ENCODE peak calls at places on chromosomes 6 and 20, in four cellular contexts. C is IMR-90, X is K562, Q is keratinocyte. P is an unnamed sample.

GRCh38 chr6:152356659-152357058 is 280.5 kb downstream of the SYNE1 start:
- DNase-seq in C (peak; percentile 47), X (peak; percentile 12), Q (no peak), P (peak; percentile 54)

GRCh38 chr20:63930971-63931553 is 25.2 kb downstream of the UCKL1 start:
- DNase-seq in C (no peak), X (no peak), Q (no peak), P (no peak)

GRCh38 chr6:43953256-43953655 is 174.0 kb downstream of the MRPL14 start:
- DNase-seq in C (no peak), X (no peak), Q (no peak), P (no peak)

GRCh38 chr20:8842525-8842924 is 226.4 kb upstream of the PLCB4 start:
- DNase-seq in C (no peak), X (no peak), Q (no peak), P (no peak)

GRCh38 chr6:109174911-109175310 is 79.6 kb downstream of the CEP57L1 start:
- DNase-seq in C (no peak), X (no peak), Q (no peak), P (no peak)

GRCh38 chr20:17612287-17612974 is 42.6 kb downstream of the DSTN start:
- DNase-seq in C (peak; percentile 50), X (no peak), Q (no peak), P (no peak)

GRCh38 chr6:19368511-19368910 is 468.7 kb upstream of the ID4 start:
- DNase-seq in C (peak; percentile 6), X (no peak), Q (no peak), P (no peak)

GRCh38 chr20:38607351-38607750 is 5.7 kb downstream of the ARHGAP40 start:
- DNase-seq in C (no peak), X (no peak), Q (no peak), P (no peak)

GRCh38 chr6:111938710-111939109 is 65.5 kb upstream of the FYN start:
- DNase-seq in C (peak; percentile 93), X (no peak), Q (no peak), P (peak; percentile 37)

GRCh38 chr20:40265872-40266533 is 423.0 kb downstream of the MAFB start:
- DNase-seq in C (no peak), X (no peak), Q (no peak), P (peak; percentile 58)

GRCh38 chr20:60677819-60678218 is 574.2 kb upstream of the CDH4 start:
- DNase-seq in C (no peak), X (no peak), Q (no peak), P (no peak)

GRCh38 chr20:38536310-38536709 is 44.7 kb upstream of the ADIG start:
- DNase-seq in C (peak; percentile 74), X (no peak), Q (peak; percentile 35), P (no peak)

GRCh38 chr6:41713161-41713649 is 22.2 kb downstream of the TFEB start:
- DNase-seq in C (peak; percentile 45), X (no peak), Q (no peak), P (no peak)

GRCh38 chr6:47780510-47781356 is 1.1 kb upstream of the OPN5 start:
- DNase-seq in C (peak; percentile 73), X (peak; percentile 42), Q (no peak), P (peak; percentile 86)

GRCh38 chr6:24589334-24589733 is 56.7 kb downstream of the KIAA0319 start:
- DNase-seq in C (no peak), X (no peak), Q (no peak), P (no peak)

GRCh38 chr6:72525821-72526550 is 95.9 kb upstream of the KCNQ5 start:
- DNase-seq in C (peak; percentile 69), X (no peak), Q (no peak), P (no peak)

GRCh38 chr6:114390176-114390575 is 47.4 kb upstream of the HS3ST5 start:
- DNase-seq in C (no peak), X (no peak), Q (no peak), P (no peak)

GRCh38 chr6:61192610-61193009 is 1093.4 kb downstream of the KHDRBS2 start:
- DNase-seq in C (no peak), X (no peak), Q (no peak), P (no peak)

GRCh38 chr20:39632757-39633156 is 670.6 kb downstream of the DHX35 start:
- DNase-seq in C (no peak), X (no peak), Q (no peak), P (no peak)

GRCh38 chr6:10719386-10720228 is 3.3 kb upstream of the TMEM14C start:
- DNase-seq in C (no peak), X (no peak), Q (no peak), P (peak; percentile 24)

GRCh38 chr6:129732034-129732433 is 22.1 kb upstream of the ARHGAP18 start:
- DNase-seq in C (no peak), X (peak; percentile 51), Q (no peak), P (no peak)

GRCh38 chr20:64247970-64248841 is 7.3 kb upstream of the PCMTD2 start:
- DNase-seq in C (no peak), X (peak; percentile 36), Q (no peak), P (no peak)

GRCh38 chr20:50401047-50401586 is 109.1 kb upstream of the PTPN1 start:
- DNase-seq in C (no peak), X (no peak), Q (no peak), P (no peak)

GRCh38 chr20:38680492-38681118 is 43.7 kb upstream of the SLC32A1 start:
- DNase-seq in C (peak; percentile 28), X (peak; percentile 29), Q (no peak), P (peak; percentile 60)

GRCh38 chr6:137765044-137765443 is 102.0 kb upstream of the TNFAIP3 start:
- DNase-seq in C (no peak), X (no peak), Q (peak; percentile 25), P (no peak)

GRCh38 chr20:35468671-35469334 is 13.4 kb downstream of the CEP250 start:
- DNase-seq in C (peak; percentile 39), X (no peak), Q (no peak), P (no peak)

GRCh38 chr6:154569136-154569862 is 58.8 kb upstream of the CNKSR3 start:
- DNase-seq in C (no peak), X (no peak), Q (no peak), P (peak; percentile 62)

GRCh38 chr20:38883081-38883980 is 42.9 kb upstream of the FAM83D start:
- DNase-seq in C (peak; percentile 2), X (no peak), Q (no peak), P (no peak)

GRCh38 chr6:11143394-11144371 is 32.2 kb upstream of the ERVFRD-1 start:
- DNase-seq in C (peak; percentile 92), X (peak; percentile 87), Q (peak; percentile 97), P (no peak)

GRCh38 chr6:52984247-52984646 is 10.8 kb downstream of the GSTA4 start:
- DNase-seq in C (no peak), X (no peak), Q (no peak), P (no peak)

GRCh38 chr6:11921017-11921438 is 91.1 kb upstream of the HIVEP1 start:
- DNase-seq in C (peak; percentile 95), X (peak; percentile 90), Q (peak; percentile 73), P (peak; percentile 46)

GRCh38 chr6:156617376-156617775 is 159.8 kb upstream of the ARID1B start:
- DNase-seq in C (no peak), X (peak; percentile 69), Q (peak; percentile 13), P (peak; percentile 32)

GRCh38 chr6:11835065-11835464 is 56.5 kb upstream of the ADTRP start:
- DNase-seq in C (no peak), X (no peak), Q (no peak), P (no peak)

GRCh38 chr6:107330190-107330589 is 129.2 kb downstream of the PDSS2 start:
- DNase-seq in C (no peak), X (no peak), Q (no peak), P (no peak)

GRCh38 chr6:33416386-33417126 is 1.4 kb downstream of the CUTA start:
- DNase-seq in C (peak; percentile 55), X (no peak), Q (no peak), P (no peak)

GRCh38 chr6:105993769-105994521 is 92.2 kb upstream of the PRDM1 start:
- DNase-seq in C (peak; percentile 45), X (no peak), Q (no peak), P (peak; percentile 4)

GRCh38 chr6:162198072-162198471 is 529.5 kb downstream of the PRKN start:
- DNase-seq in C (no peak), X (no peak), Q (no peak), P (no peak)

GRCh38 chr6:2149370-2150006 is 95.9 kb downstream of the GMDS start:
- DNase-seq in C (no peak), X (no peak), Q (no peak), P (no peak)

GRCh38 chr6:27288136-27289044 is 23.7 kb downstream of the POM121L2 start:
- DNase-seq in C (no peak), X (peak; percentile 72), Q (no peak), P (no peak)

GRCh38 chr6:15086273-15087158 is 159.4 kb upstream of the JARID2 start:
- DNase-seq in C (no peak), X (peak; percentile 41), Q (no peak), P (no peak)

DNA sequence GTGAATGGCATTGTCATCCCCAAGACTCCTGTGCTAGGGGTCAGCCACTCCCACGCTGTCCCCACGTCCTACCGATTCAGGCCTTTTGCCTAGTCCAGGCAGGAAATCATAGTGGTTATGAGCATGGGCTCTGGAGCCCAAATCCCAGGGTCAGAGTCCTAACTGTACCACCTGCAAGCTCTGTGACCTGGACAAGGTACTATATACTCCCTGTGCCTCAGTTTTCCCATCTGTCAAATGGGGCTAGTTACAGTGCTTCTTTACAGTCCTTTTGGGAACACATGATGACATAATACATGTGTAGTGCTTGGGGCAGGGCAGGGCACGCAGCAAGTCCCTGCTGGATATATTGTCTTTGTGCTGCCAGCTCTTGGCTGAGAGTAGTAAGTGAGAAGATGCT is 27.2 kb downstream of the EFCAB8 start:
- DNase-seq in C (no peak), X (no peak), Q (no peak), P (no peak)
- H3K9me1 ChIP-seq in C (peaks cover 2% of the 10 kb centered on the region), X (no peaks in the 10 kb centered on the region), Q (no peaks in the 10 kb centered on the region), P (no peaks in the 10 kb centered on the region)

GRCh38 chr6:45982280-45983036 is 33.2 kb downstream of the CLIC5 start:
- DNase-seq in C (no peak), X (no peak), Q (no peak), P (no peak)
- TF ChIP-seq CTCF in C (no peak), X (no peak), Q (no peak), P (no peak)

DNA sequence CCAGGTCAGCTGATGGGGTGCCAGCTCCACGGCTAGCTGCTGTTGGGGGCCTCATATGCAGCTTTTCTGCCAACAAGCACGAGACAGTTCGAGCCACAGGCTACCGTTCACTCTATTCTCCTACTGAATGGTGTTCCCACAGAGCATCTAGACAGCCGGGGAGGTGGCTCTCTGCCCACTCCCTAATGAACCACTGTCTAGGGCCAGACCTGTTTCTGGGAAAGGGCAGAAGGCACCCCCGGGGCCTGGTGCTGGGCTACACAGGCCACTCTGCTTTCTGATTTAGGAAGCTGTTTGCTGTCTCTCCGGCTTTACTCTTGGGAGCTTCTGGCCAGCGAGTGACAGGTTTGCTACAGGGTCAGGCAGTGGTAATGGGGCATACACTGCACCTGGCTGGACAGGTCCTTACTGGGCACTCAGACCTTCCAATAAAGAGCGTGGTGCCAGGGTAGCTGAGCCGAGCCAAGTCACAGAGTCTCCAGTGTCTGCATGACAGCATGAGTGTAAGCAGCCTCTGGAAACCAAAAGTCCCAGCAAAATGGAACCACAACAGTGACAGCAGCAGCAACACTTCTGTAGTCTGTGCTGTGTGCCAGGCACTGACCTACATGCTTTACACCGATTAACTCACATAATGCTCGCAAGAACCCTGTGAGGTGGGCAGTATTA is 8.4 kb downstream of the CCDC167 start:
- DNase-seq in C (no peak), X (no peak), Q (no peak), P (no peak)
- H3K9me1 ChIP-seq in C (peaks cover 4% of the 10 kb centered on the region), X (no peaks in the 10 kb centered on the region), Q (no peaks in the 10 kb centered on the region), P (no peaks in the 10 kb centered on the region)

DNA sequence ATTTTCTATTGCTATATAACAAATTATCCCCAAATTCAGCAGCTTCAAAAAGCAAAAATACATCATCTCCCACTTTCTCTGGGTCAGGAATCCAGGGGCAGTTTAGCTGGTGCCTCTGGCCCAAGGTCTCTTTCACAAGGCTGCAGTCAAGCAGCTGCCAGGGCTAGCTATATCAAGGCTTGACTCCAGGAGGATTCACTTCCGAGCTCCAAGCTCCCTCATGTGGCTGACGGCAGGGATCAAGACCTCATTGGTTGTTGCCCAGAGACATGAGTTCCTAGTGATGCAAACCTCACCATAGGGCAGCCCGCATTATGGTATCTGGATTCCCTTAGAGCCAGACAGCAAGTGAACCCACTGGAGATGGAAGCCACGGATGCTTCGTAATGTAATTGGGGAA is 1.3 kb upstream of the VNN1 start:
- DNase-seq in C (peak; percentile 76), X (peak; percentile 45), Q (peak; percentile 15), P (peak; percentile 32)
- TF ChIP-seq CTCF in C (peak; percentile 50), X (peak; percentile 42), Q (peak; percentile 67), P (peak; percentile 18)